ENCODE peak calls at places on chromosomes 16 and 17, in five cellular contexts. S, L, I, K and P are unnamed samples.

GRCh38 chr16:88389621-88390160 is 6.9 kb downstream of the ZNF469 start:
- DNase-seq in S (no peak), L (no peak), I (no peak), K (no peak), P (no peak)

GRCh38 chr16:72198641-72199250 is 26.8 kb upstream of the PMFBP1 start:
- DNase-seq in S (no peak), L (no peak), I (no peak), K (no peak), P (no peak)

GRCh38 chr17:65078441-65079160 is 22.1 kb upstream of the GNA13 start:
- DNase-seq in S (no peak), L (no peak), I (no peak), K (no peak), P (no peak)

GRCh38 chr16:19858006-19858653 is 26.5 kb downstream of the GPRC5B start:
- DNase-seq in S (no peak), L (no peak), I (no peak), K (no peak), P (no peak)

GRCh38 chr16:2899564-2900072 is 12.1 kb upstream of the FLYWCH1 start:
- DNase-seq in S (no peak), L (no peak), I (no peak), K (no peak), P (no peak)

GRCh38 chr16:53131050-53131362 is 76.2 kb downstream of the CHD9 start:
- DNase-seq in S (no peak), L (no peak), I (no peak), K (no peak), P (no peak)

GRCh38 chr17:70271672-70272071 is 102.3 kb downstream of the KCNJ2 start:
- DNase-seq in S (no peak), L (no peak), I (no peak), K (no peak), P (no peak)

GRCh38 chr17:9192010-9192409 is 170.7 kb downstream of the NTN1 start:
- DNase-seq in S (no peak), L (no peak), I (no peak), K (no peak), P (no peak)

GRCh38 chr16:27238016-27238587 is 30.5 kb downstream of the NSMCE1 start:
- DNase-seq in S (no peak), L (no peak), I (no peak), K (no peak), P (no peak)

GRCh38 chr16:81077077-81077940 is at the start of gene C16orf46:
- DNase-seq in S (peak), L (peak), I (peak), K (peak), P (peak)

GRCh38 chr17:74825003-74825627 is 34.6 kb downstream of the GRIN2C start:
- DNase-seq in S (no peak), L (no peak), I (no peak), K (no peak), P (no peak)

GRCh38 chr17:79077587-79077986 is 3.0 kb downstream of the ENGASE start:
- DNase-seq in S (no peak), L (no peak), I (no peak), K (no peak), P (no peak)

GRCh38 chr17:72397687-72398086 is 276.9 kb downstream of the SOX9 start:
- DNase-seq in S (no peak), L (no peak), I (no peak), K (no peak), P (no peak)

GRCh38 chr17:6092923-6093468 is 22.8 kb downstream of the WSCD1 start:
- DNase-seq in S (no peak), L (no peak), I (no peak), K (no peak), P (no peak)

GRCh38 chr16:30808163-30808562 is 21.2 kb upstream of the ZNF629 start:
- DNase-seq in S (no peak), L (no peak), I (no peak), K (no peak), P (no peak)

GRCh38 chr16:30816769-30817168 is 29.8 kb upstream of the ZNF629 start:
- DNase-seq in S (no peak), L (no peak), I (no peak), K (no peak), P (no peak)

DNA sequence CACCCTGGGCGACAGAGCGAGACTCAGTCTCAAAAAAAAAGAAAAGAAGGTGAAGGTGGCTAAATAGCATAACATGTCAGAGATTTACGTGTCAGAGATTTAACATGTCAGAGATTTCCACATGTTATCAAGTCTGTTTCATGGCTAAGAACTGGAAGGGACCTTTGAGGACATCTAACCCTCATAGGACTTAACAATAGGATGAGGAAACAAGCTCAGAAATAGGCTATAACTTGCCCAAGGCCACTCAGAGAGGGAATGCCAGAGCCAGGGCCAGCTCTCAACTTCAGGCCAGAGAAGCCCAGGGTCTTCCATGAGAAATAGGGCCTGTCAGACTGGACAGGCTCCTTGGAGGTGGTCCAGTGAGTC is 26.8 kb upstream of the ZNF629 start:
- DNase-seq in S (no peak), L (no peak), I (no peak), K (no peak), P (no peak)
- TF ChIP-seq CTCF in S (no peak), L (no peak), I (no peak), K (no peak), P (no peak)

DNA sequence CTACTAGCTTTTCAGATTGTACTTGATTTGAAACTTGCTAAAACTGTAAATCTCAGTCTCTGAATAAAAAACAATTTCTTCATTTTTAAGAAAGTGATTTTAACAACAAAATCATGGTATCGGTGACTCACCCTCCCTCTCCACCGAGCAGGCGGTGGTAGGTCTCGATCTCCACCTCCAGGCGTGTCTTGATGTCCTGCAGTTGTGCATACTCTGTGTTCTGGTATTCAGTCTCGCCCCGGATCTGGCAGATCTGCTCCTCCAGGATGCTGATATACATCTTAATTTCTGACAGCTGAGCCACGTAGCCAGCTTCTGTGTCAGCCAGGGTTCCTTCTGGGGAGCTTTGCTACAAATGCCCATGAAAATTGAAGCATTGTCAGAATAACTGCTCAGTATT is 15.4 kb upstream of the KRT24 start:
- DNase-seq in S (peak), L (no peak), I (no peak), K (no peak), P (no peak)
- TF ChIP-seq CTCF in S (no peak), L (no peak), I (no peak), K (no peak), P (no peak)

DNA sequence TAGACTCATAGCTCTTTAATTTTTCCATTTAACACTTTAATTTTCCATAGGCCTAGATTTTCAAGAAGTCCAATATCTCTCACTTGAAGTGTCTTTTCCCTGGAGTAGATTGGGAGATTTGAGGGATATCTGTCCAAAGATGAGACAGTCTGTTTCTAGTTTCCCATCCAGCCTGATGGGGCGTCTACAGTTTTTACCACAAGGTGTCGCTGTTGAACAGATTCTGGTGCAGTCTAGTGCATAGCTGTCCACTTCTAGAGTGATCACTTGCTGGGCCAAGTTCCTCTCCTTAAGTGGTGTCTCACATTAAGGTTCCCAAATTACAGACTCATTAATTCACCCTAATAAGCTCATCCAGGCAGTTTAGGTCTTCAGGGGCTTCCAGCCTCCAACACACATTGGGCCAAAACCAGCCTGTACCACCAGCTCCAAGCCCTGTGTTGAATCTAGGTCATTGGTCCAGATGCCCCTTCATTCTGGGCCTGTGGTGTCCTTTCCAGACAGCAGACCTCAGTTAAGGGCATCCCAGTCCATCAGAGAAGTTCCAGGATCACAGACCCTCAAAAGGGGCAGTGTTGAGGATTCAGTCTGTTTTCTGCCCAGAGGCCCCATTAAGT is 9.4 kb downstream of the SNX20 start:
- DNase-seq in S (peak), L (no peak), I (no peak), K (no peak), P (peak)
- TF ChIP-seq CTCF in S (peak), L (no peak), I (no peak), K (peak), P (peak)

DNA sequence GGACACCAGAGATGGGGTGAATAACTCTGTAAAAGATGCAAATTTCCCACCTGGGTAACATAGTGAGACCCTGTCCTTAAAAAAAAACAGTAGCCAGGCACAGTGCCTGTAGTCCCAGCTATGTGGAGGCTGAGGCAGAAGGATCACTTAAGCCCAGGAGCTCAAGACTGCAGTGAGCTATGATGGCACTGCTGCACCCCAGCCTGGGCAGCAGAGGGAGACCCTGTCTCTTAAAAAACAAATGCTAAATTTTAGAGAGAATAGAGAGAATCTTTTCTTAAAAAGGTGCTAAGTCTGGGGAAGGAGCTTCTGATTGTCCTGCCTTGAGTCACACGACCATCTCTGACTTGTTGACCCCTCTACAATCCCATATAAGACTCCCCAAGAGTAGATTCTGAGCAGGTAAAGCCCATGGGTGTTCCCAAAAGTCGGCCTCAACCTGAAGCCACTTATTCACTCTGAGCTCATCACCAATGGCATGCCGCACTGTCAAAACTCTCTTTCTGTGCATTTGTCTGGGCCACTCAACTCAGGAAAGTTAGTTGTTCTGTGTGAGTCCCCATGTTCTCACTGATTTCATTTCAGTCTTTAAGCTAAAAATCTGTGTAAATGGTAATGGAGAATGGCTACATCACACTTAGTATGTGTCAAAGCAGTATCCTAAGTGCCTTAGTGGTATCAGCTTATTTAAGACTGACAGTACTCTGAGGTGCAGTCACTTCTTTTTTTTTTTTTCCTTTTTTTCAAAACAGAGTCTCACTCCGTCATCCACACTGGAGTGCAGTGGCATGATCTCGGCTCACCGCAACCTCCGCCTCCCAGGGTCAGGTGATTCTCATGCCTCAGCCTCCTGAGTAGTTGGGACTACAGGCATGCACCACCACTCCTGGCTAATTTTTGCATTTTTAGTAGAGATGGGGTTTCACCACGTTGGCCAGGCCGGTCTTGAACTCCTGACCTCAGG is 41.6 kb downstream of the PRKCB start:
- DNase-seq in S (no peak), L (no peak), I (no peak), K (no peak), P (no peak)
- TF ChIP-seq CTCF in S (no peak), L (no peak), I (no peak), K (no peak), P (no peak)

DNA sequence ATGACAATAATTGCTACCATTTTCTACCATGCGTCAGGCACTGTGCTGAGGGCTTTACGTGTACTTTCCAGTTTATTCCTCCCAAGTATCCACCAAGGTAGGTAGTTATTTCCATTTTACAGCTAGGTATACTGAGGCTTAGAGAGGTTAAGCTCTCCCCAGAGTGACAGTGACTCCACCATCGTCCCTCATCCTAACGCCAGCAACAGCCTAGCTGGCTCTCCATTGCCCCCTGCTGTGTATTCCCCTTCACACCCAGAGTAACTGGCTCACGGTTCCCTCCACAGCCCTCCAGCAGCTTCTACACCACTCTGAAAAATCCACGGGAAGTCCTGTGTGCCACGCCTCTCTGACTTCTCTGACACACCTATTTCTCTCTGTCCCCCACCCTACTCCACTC is 7.1 kb upstream of the ASGR1 start:
- DNase-seq in S (no peak), L (no peak), I (no peak), K (no peak), P (no peak)
- TF ChIP-seq CTCF in S (no peak), L (no peak), I (no peak), K (peak), P (no peak)

GRCh38 chr17:56593741-56594527 is 435 bp downstream of the NOG start:
- DNase-seq in S (peak), L (peak), I (peak), K (peak), P (peak)
- TF ChIP-seq CTCF in S (no peak), L (no peak), I (no peak), K (peak), P (no peak)

DNA sequence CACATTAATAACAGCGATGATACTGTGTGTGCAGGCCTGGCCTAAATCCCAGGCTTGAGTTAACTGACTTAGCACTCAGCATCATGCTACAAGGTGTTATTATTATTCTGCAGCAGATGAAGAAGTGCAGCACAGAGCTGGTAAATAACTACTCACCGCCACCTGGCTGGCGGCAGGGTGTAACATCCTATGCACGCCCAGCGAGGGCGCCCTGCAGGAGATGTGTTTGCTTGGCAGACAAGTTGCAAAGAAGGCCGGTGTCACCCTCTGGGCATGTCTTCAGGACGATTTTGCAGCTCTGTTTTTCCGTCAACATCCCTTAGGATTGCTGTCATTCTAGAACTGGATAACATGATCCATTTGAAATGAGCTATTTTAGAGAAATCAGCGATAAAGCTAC is 30.1 kb downstream of the DNAH9 start:
- DNase-seq in S (no peak), L (no peak), I (no peak), K (no peak), P (no peak)
- TF ChIP-seq CTCF in S (no peak), L (no peak), I (no peak), K (peak), P (no peak)